ENCODE peak calls at places on chromosomes 12 and 14, in five cellular contexts. I, S, O, T and J are unnamed samples.

GRCh38 chr12:19893514-19893913 is 454.2 kb downstream of the AEBP2 start:
- DNase-seq in I (no peak), S (no peak), O (no peak), T (no peak), J (no peak)

GRCh38 chr14:57833304-57833703 is 32.6 kb downstream of the SLC35F4 start:
- DNase-seq in I (peak; percentile 32), S (no peak), O (no peak), T (no peak), J (peak; percentile 24)

GRCh38 chr14:64095620-64096019 is 198.6 kb downstream of the ESR2 start:
- DNase-seq in I (no peak), S (no peak), O (no peak), T (no peak), J (no peak)

GRCh38 chr14:99677231-99677891 is 6.7 kb upstream of the CYP46A1 start:
- DNase-seq in I (no peak), S (no peak), O (no peak), T (no peak), J (no peak)

GRCh38 chr12:124759841-124760508 is 103.7 kb downstream of the SCARB1 start:
- DNase-seq in I (no peak), S (no peak), O (no peak), T (no peak), J (no peak)

GRCh38 chr12:105724651-105725050 is 394.2 kb downstream of the C12orf75 start:
- DNase-seq in I (no peak), S (no peak), O (no peak), T (no peak), J (no peak)

GRCh38 chr14:26841920-26842741 is 244.3 kb upstream of the NOVA1 start:
- DNase-seq in I (peak; percentile 37), S (no peak), O (peak; percentile 32), T (peak; percentile 14), J (peak; percentile 49)

GRCh38 chr12:114913871-114914801 is 230.2 kb upstream of the TBX3 start:
- DNase-seq in I (no peak), S (no peak), O (no peak), T (no peak), J (no peak)

GRCh38 chr12:32618115-32618514 is 61.0 kb upstream of the DNM1L start:
- DNase-seq in I (no peak), S (no peak), O (no peak), T (no peak), J (no peak)

GRCh38 chr14:23080474-23080873 is 14.5 kb downstream of the ACIN1 start:
- DNase-seq in I (no peak), S (no peak), O (no peak), T (no peak), J (no peak)

GRCh38 chr14:76514599-76514998 is 138.7 kb downstream of the ESRRB start:
- DNase-seq in I (no peak), S (no peak), O (no peak), T (no peak), J (no peak)

GRCh38 chr14:100536141-100536540 is 51.1 kb downstream of the BEGAIN start:
- DNase-seq in I (no peak), S (no peak), O (peak; percentile 25), T (no peak), J (no peak)

GRCh38 chr12:25495336-25496097 is 57.6 kb downstream of the LMNTD1 start:
- DNase-seq in I (no peak), S (no peak), O (no peak), T (no peak), J (no peak)

GRCh38 chr14:59481407-59482119 is 2.6 kb downstream of the L3HYPDH start:
- DNase-seq in I (no peak), S (no peak), O (no peak), T (no peak), J (no peak)

GRCh38 chr12:114935658-114936057 is 251.7 kb upstream of the TBX3 start:
- DNase-seq in I (no peak), S (no peak), O (no peak), T (no peak), J (no peak)

GRCh38 chr12:102736328-102736727 is 180.7 kb downstream of the PAH start:
- DNase-seq in I (no peak), S (no peak), O (no peak), T (no peak), J (no peak)

GRCh38 chr12:102741196-102741595 is 175.8 kb downstream of the PAH start:
- DNase-seq in I (no peak), S (no peak), O (no peak), T (no peak), J (no peak)

GRCh38 chr12:102735104-102735503 is 181.9 kb downstream of the PAH start:
- DNase-seq in I (no peak), S (no peak), O (no peak), T (no peak), J (no peak)

GRCh38 chr12:102740157-102741032 is 176.6 kb downstream of the PAH start:
- DNase-seq in I (no peak), S (no peak), O (no peak), T (no peak), J (no peak)
- TF ChIP-seq CTCF in I (no peak), S (no peak), O (no peak), T (no peak), J (no peak)

DNA sequence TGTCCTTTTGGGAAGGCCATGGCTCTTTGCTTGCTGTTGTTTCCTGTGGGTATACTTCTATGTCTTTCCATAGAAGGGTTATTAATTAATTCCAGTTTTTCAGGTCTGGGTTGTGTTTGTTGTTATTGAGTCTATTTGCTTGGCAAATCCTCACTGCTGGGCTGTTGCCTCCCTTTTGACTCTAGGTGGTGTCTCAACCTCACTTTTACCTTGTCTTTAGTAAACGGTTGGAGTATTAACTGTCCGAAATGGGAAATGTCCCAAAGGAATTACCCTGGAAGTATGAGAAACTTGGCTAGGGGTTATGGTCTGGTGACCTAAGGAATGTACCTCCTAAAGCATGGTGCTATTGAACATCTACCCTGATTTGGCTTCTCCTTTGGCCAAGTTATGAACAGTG is 16.7 kb downstream of the PRH1 start:
- DNase-seq in I (no peak), S (no peak), O (no peak), T (no peak), J (no peak)
- TF ChIP-seq CTCF in I (no peak), S (no peak), O (no peak), T (no peak), J (no peak)

GRCh38 chr14:51805541-51805940 is 54.9 kb upstream of the GNG2 start:
- DNase-seq in I (no peak), S (no peak), O (no peak), T (no peak), J (no peak)
- TF ChIP-seq CTCF in I (no peak), S (no peak), O (no peak), T (no peak), J (no peak)

GRCh38 chr12:69290545-69291277 is 51.3 kb downstream of the CPSF6 start:
- DNase-seq in I (peak; percentile 34), S (peak; percentile 56), O (peak; percentile 50), T (peak; percentile 85), J (peak; percentile 47)

GRCh38 chr12:69287556-69287955 is 48.2 kb downstream of the CPSF6 start:
- DNase-seq in I (no peak), S (no peak), O (no peak), T (no peak), J (no peak)

GRCh38 chr12:69291278-69291593 is 51.9 kb downstream of the CPSF6 start:
- DNase-seq in I (no peak), S (no peak), O (no peak), T (no peak), J (no peak)
- TF ChIP-seq CTCF in I (no peak), S (no peak), O (no peak), T (no peak), J (no peak)

DNA sequence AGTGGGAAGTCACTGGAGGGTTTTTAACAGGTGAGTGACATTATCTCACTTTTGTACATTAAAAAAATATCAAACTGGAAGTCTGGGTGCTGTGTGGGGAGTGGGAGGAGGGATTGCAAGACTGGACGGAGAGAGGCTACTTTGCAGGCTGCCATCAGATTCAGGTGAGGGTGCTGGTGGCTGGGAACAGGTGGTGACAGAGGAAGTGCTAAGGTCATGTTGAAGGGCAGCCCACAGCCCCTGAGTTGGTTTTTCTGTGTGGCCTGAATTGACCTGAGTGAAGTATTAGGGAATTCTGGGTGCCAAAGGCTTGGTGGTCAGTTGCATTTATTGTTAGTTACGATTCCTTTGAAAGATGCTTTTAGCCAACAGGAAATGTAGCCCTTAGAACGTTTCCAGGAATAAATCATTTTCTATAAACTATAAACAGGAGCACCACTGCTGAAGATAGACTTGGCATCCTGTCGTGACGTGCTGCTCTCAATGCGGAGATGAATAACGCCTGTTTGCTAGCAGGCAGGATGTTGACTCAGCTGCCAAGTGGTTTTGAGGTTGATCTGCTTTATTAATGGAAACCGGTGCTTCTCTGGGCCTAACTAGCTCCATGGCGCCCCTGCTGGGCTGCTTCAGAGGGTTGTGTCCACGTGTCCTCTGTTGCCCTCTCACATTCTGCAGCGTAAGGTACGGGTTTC is 707.5 kb upstream of the TMEM132C start:
- DNase-seq in I (peak; percentile 22), S (no peak), O (no peak), T (peak; percentile 22), J (no peak)
- TF ChIP-seq CTCF in I (peak; percentile 4), S (no peak), O (no peak), T (no peak), J (no peak)

DNA sequence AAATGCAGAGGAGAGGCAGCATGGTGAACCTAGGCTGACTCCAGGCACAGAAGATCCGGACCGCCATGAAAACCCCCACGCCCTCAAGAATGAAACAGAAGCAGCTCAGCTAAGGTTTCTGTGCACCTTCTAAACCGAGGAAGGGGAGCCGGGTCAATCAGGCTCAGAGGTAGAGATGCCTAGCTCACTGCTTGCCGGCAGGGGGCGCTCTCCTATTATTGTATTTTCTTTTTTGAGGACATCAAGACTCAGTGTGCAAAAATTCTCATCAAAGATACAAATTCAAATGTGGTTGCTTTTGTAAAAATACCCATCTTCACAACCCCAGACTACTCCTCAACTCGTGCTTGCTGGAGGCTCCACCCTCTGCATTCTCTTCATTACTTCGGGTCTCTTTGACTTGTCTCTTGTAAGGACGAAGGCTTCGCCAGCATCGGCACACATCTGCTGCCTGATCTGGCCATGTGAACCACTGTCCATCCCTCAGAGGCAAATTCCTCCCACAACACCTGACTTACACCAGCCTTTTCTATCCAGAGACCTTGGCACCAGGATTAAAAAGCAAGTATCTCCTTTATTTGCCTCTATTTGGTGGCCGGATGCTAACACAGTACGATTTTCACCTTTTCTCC is 33.4 kb upstream of the RNASE3 start:
- DNase-seq in I (peak; percentile 53), S (peak; percentile 49), O (peak; percentile 78), T (peak; percentile 71), J (peak; percentile 77)
- TF ChIP-seq CTCF in I (peak; percentile 90), S (peak; percentile 72), O (peak; percentile 58), T (peak; percentile 86), J (peak; percentile 37)